ENCODE peak calls at places on chromosomes 11 and 22, in six cellular contexts. S is AG20443; Q is fibroblast of pulmonary artery; X is activated T-helper 2 cell treated with anti-CD3 and anti-CD28 coated beads, Interferon-gamma antibody, Interleukin-2, Interleukin-4, amounts not matched to agents 10 μg/mL and 5 μg/mL and 100 μg/mL, durations not matched to agents 14 hours and 24 hours and 36 hours; Y is GM04504; K is SW 1271. G is an unnamed sample.

GRCh38 chr11:111797145-111797581 is 31.0 kb upstream of the PPP2R1B start:
- DNase-seq in S (peak), K (no peak), Q (peak), Y (no peak), X (no peak), G (no peak)

GRCh38 chr11:9601041-9601875 is 27.8 kb downstream of the WEE1 start:
- DNase-seq in X (peak), Q (peak), Y (no peak), S (peak), K (no peak), G (no peak)

GRCh38 chr11:66258473-66258893 is 10.0 kb upstream of the RAB1B start:
- DNase-seq in S (no peak), X (no peak), K (no peak), Q (no peak), Y (no peak), G (no peak)

GRCh38 chr11:31817054-31817620 is 6.0 kb upstream of the PAX6 start:
- DNase-seq in Q (no peak), X (no peak), K (no peak), S (no peak), Y (no peak), G (no peak)

GRCh38 chr11:108734956-108735559 is 70.2 kb downstream of the DDX10 start:
- DNase-seq in X (no peak), K (peak), S (no peak), Q (peak), Y (no peak), G (no peak)

GRCh38 chr11:12827929-12828812 is 153.9 kb downstream of the TEAD1 start:
- DNase-seq in Y (no peak), Q (peak), K (no peak), X (no peak), S (peak), G (peak)

GRCh38 chr11:86670179-86670578 is 2.2 kb downstream of the ME3 start:
- DNase-seq in X (no peak), K (no peak), Q (peak), S (no peak), Y (no peak), G (no peak)

GRCh38 chr22:35177811-35178210 is 79.5 kb upstream of the HMGXB4 start:
- DNase-seq in S (no peak), X (no peak), Q (no peak), K (no peak), Y (no peak), G (no peak)

GRCh38 chr11:4076774-4077173 is 17.8 kb upstream of the RRM1 start:
- DNase-seq in Y (no peak), X (no peak), K (no peak), S (no peak), Q (no peak), G (no peak)

GRCh38 chr11:76234704-76235232 is 28.5 kb upstream of the WNT11 start:
- DNase-seq in K (peak), S (no peak), Q (no peak), X (no peak), Y (no peak), G (peak)

GRCh38 chr11:2922635-2923034 is 6.6 kb downstream of the PHLDA2 start:
- DNase-seq in Q (no peak), X (no peak), Y (no peak), S (no peak), K (no peak), G (no peak)

GRCh38 chr11:27672836-27673464 is 27.3 kb downstream of the BDNF start:
- DNase-seq in X (no peak), S (peak), Y (no peak), K (no peak), Q (peak), G (no peak)

GRCh38 chr22:40857309-40857851 is 432 bp downstream of the XPNPEP3 start:
- DNase-seq in X (no peak), Q (peak), K (peak), S (no peak), Y (no peak), G (no peak)

GRCh38 chr11:122153746-122154145 is 37.7 kb upstream of the BLID start:
- DNase-seq in Q (no peak), Y (no peak), S (no peak), K (no peak), X (no peak), G (no peak)

GRCh38 chr22:23245045-23245798 is 64.9 kb downstream of the BCR start:
- DNase-seq in K (no peak), Y (no peak), X (no peak), S (no peak), Q (no peak), G (no peak)

GRCh38 chr11:73168925-73169579 is 26.9 kb upstream of the FCHSD2 start:
- DNase-seq in S (no peak), Y (no peak), Q (no peak), X (no peak), K (no peak), G (no peak)

GRCh38 chr22:19179472-19180048 is 1.0 kb upstream of the SLC25A1 start:
- DNase-seq in Y (peak), S (peak), K (peak), Q (peak), X (peak), G (peak)

GRCh38 chr11:90650124-90650523 is 427.3 kb upstream of the CHORDC1 start:
- DNase-seq in Y (no peak), K (no peak), S (no peak), X (no peak), Q (no peak), G (no peak)

GRCh38 chr11:122207921-122208764 is 92.1 kb upstream of the BLID start:
- DNase-seq in Q (peak), K (no peak), Y (no peak), S (peak), X (no peak), G (no peak)

GRCh38 chr22:41674941-41675340 is 13.7 kb downstream of the SNU13 start:
- DNase-seq in K (no peak), S (no peak), X (no peak), Q (no peak), Y (no peak), G (no peak)

GRCh38 chr11:104665631-104666030 is 232.6 kb downstream of the CASP12 start:
- DNase-seq in Y (no peak), Q (peak), K (no peak), X (no peak), S (no peak), G (no peak)

GRCh38 chr11:17979770-17980371 is 33.0 kb downstream of the SERGEF start:
- DNase-seq in X (peak), Q (peak), K (peak), Y (no peak), S (peak), G (peak)

GRCh38 chr11:120752668-120753067 is 241.1 kb downstream of the GRIK4 start:
- DNase-seq in X (no peak), S (peak), K (no peak), Q (no peak), Y (no peak), G (no peak)

GRCh38 chr11:3857628-3858027 is 2.2 kb downstream of the STIM1 start:
- DNase-seq in S (no peak), Q (no peak), Y (no peak), X (no peak), K (no peak), G (no peak)

GRCh38 chr11:122656631-122657101 is 1.1 kb downstream of the UBASH3B start:
- DNase-seq in S (peak), Q (peak), Y (no peak), K (peak), X (no peak), G (peak)

GRCh38 chr11:9772218-9772617 is 108.3 kb downstream of the SWAP70 start:
- DNase-seq in X (no peak), Y (no peak), Q (no peak), S (no peak), K (no peak), G (no peak)

GRCh38 chr22:40791241-40791640 is 27.9 kb downstream of the SLC25A17 start:
- DNase-seq in Q (peak), Y (no peak), X (no peak), S (no peak), K (no peak), G (no peak)

GRCh38 chr11:48148749-48149148 is 67.9 kb upstream of the OR4B1 start:
- DNase-seq in K (no peak), Q (no peak), S (no peak), X (no peak), Y (no peak), G (no peak)

GRCh38 chr11:17386331-17387084 is 2.0 kb downstream of the KCNJ11 start:
- DNase-seq in S (peak), K (peak), Q (peak), Y (no peak), X (peak), G (peak)

GRCh38 chr11:44911031-44911814 is 39.5 kb downstream of the TP53I11 start:
- DNase-seq in S (peak), Q (peak), X (peak), K (peak), Y (peak), G (peak)

GRCh38 chr11:57348052-57348451 is 9.9 kb downstream of the P2RX3 start:
- DNase-seq in Q (no peak), Y (no peak), K (no peak), S (no peak), X (no peak), G (no peak)

GRCh38 chr11:130070109-130070828 is 575 bp downstream of the APLP2 start:
- DNase-seq in S (peak), X (peak), Y (no peak), K (no peak), Q (peak), G (peak)

GRCh38 chr22:39478461-39478860 is 21.6 kb downstream of the MGAT3 start:
- DNase-seq in X (peak), Q (no peak), K (no peak), Y (no peak), S (peak), G (peak)

GRCh38 chr11:129143335-129143734 is 48.8 kb downstream of the ARHGAP32 start:
- DNase-seq in S (peak), Q (peak), K (peak), X (no peak), Y (peak), G (no peak)

G was measured in thyroid gland.